ENCODE peak calls at places on chromosome 20, in four cellular contexts. E, P, W and B are unnamed samples.

GRCh38 chr20:38434310-38434741 is 802 bp downstream of the SNHG17 start:
- DNase-seq in E (peak; percentile 57), P (no peak), W (no peak), B (no peak)

GRCh38 chr20:20837574-20838021 is 125.2 kb upstream of the RALGAPA2 start:
- DNase-seq in E (peak; percentile 25), P (peak; percentile 60), W (no peak), B (peak; percentile 38)

GRCh38 chr20:34922654-34923381 is 32.8 kb downstream of the GSS start:
- DNase-seq in E (no peak), P (peak; percentile 73), W (peak; percentile 45), B (no peak)

GRCh38 chr20:9202440-9203080 is 133.7 kb downstream of the PLCB4 start:
- DNase-seq in E (no peak), P (no peak), W (no peak), B (no peak)

GRCh38 chr20:37816003-37816402 is 86.9 kb upstream of the VSTM2L start:
- DNase-seq in E (no peak), P (no peak), W (no peak), B (no peak)

GRCh38 chr20:33976959-33977358 is 16.8 kb upstream of the RALY start:
- DNase-seq in E (no peak), P (no peak), W (no peak), B (no peak)

GRCh38 chr20:22577515-22578220 is 6.7 kb downstream of the FOXA2 start:
- DNase-seq in E (no peak), P (peak; percentile 52), W (no peak), B (no peak)

GRCh38 chr20:44491635-44492395 is 16.1 kb downstream of the TTPAL start:
- DNase-seq in E (no peak), P (no peak), W (no peak), B (no peak)

GRCh38 chr20:62737971-62738881 is 29.6 kb downstream of the NTSR1 start:
- DNase-seq in E (no peak), P (no peak), W (no peak), B (no peak)

GRCh38 chr20:43916875-43917371 is 2.3 kb downstream of the TOX2 start:
- DNase-seq in E (no peak), P (no peak), W (no peak), B (no peak)

GRCh38 chr20:33689973-33690372 is 3.8 kb upstream of the E2F1 start:
- DNase-seq in E (peak; percentile 63), P (peak; percentile 50), W (no peak), B (no peak)

GRCh38 chr20:45212831-45213230 is 6.0 kb downstream of the SEMG1 start:
- DNase-seq in E (no peak), P (no peak), W (no peak), B (no peak)

GRCh38 chr20:33835773-33836172 is 24.6 kb downstream of the CHMP4B start:
- DNase-seq in E (no peak), P (no peak), W (no peak), B (no peak)

GRCh38 chr20:50304501-50304856 is 113.8 kb downstream of the CEBPB start:
- DNase-seq in E (no peak), P (no peak), W (no peak), B (no peak)

GRCh38 chr20:54497931-54498718 is 22.7 kb downstream of the DOK5 start:
- DNase-seq in E (no peak), P (no peak), W (no peak), B (no peak)

GRCh38 chr20:40868568-40869223 is 159.9 kb upstream of the TOP1 start:
- DNase-seq in E (no peak), P (no peak), W (no peak), B (no peak)

GRCh38 chr20:3800878-3801260 is 4.8 kb downstream of the CDC25B start:
- DNase-seq in E (no peak), P (no peak), W (no peak), B (no peak)

GRCh38 chr20:34946661-34947060 is 8.9 kb downstream of the GSS start:
- DNase-seq in E (no peak), P (peak; percentile 58), W (no peak), B (no peak)

GRCh38 chr20:24631173-24631505 is 161.7 kb downstream of the SYNDIG1 start:
- DNase-seq in E (no peak), P (no peak), W (no peak), B (no peak)

GRCh38 chr20:23039885-23040508 is 4.9 kb downstream of the SSTR4 start:
- DNase-seq in E (no peak), P (no peak), W (no peak), B (no peak)

GRCh38 chr20:35120012-35120701 is 27.0 kb downstream of the EDEM2 start:
- DNase-seq in E (peak; percentile 67), P (no peak), W (no peak), B (no peak)

GRCh38 chr20:16781496-16781895 is 33.3 kb downstream of the OTOR start:
- DNase-seq in E (no peak), P (no peak), W (no peak), B (no peak)

GRCh38 chr20:12966468-12967085 is 42.2 kb upstream of the SPTLC3 start:
- DNase-seq in E (no peak), P (peak; percentile 65), W (no peak), B (no peak)

GRCh38 chr20:53926428-53927028 is 143.9 kb downstream of the BCAS1 start:
- DNase-seq in E (no peak), P (peak; percentile 98), W (peak; percentile 98), B (no peak)

GRCh38 chr20:5797165-5797564 is 47.0 kb downstream of the SHLD1 start:
- DNase-seq in E (no peak), P (no peak), W (no peak), B (no peak)

GRCh38 chr20:5796369-5797040 is 46.3 kb downstream of the SHLD1 start:
- DNase-seq in E (no peak), P (peak; percentile 31), W (no peak), B (no peak)

GRCh38 chr20:5793916-5794315 is 43.7 kb downstream of the SHLD1 start:
- DNase-seq in E (no peak), P (no peak), W (no peak), B (no peak)

DNA sequence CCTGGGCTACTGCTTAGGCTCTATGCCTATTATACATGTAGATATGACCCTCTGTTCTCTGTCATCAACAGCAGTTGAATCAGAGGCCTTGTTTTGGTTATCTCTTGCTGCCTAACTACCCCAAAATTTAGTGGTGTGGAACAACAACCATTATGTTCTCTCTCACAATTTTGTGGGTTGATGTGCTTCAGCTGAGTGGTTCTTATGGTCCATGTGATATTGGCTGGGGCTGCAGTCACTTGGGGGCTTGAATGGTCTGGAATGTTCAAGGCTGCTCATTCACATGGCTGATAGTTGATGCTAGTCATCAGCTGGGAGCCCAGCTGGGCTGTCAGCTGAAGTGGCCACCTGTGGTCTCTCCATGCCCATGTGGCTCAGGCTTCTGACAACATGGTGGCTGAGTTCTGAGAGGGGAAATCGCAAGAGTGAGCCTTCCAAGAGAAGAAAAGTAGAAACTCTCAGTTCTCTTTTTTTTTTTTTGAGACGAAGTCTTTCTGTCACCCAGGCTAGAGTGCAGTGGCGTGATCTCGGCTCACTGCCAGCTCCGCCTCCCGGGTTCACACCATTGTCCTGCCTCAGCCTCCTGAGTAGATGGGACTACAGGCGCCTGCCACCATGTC is 47.8 kb downstream of the SHLD1 start:
- DNase-seq in E (no peak), P (no peak), W (no peak), B (no peak)
- TF ChIP-seq POLR2AphosphoS5 in E (no peak), P (no peak), W (no peak), B (no peak)

GRCh38 chr20:47620808-47621805 is 119.4 kb downstream of the NCOA3 start:
- DNase-seq in E (peak; percentile 42), P (peak; percentile 66), W (peak; percentile 35), B (peak; percentile 51)
- TF ChIP-seq TCF7L2 in E (no peak), P (no peak), W (no peak), B (no peak)

GRCh38 chr20:51457281-51457932 is 85.1 kb downstream of the NFATC2 start:
- DNase-seq in E (no peak), P (no peak), W (no peak), B (peak; percentile 24)

GRCh38 chr20:51460569-51461265 is 81.8 kb downstream of the NFATC2 start:
- DNase-seq in E (no peak), P (no peak), W (no peak), B (no peak)

GRCh38 chr20:51460163-51460562 is 82.4 kb downstream of the NFATC2 start:
- DNase-seq in E (no peak), P (no peak), W (no peak), B (no peak)

GRCh38 chr20:51456511-51457280 is 85.8 kb downstream of the NFATC2 start:
- DNase-seq in E (peak; percentile 52), P (peak; percentile 78), W (peak; percentile 89), B (peak; percentile 88)

DNA sequence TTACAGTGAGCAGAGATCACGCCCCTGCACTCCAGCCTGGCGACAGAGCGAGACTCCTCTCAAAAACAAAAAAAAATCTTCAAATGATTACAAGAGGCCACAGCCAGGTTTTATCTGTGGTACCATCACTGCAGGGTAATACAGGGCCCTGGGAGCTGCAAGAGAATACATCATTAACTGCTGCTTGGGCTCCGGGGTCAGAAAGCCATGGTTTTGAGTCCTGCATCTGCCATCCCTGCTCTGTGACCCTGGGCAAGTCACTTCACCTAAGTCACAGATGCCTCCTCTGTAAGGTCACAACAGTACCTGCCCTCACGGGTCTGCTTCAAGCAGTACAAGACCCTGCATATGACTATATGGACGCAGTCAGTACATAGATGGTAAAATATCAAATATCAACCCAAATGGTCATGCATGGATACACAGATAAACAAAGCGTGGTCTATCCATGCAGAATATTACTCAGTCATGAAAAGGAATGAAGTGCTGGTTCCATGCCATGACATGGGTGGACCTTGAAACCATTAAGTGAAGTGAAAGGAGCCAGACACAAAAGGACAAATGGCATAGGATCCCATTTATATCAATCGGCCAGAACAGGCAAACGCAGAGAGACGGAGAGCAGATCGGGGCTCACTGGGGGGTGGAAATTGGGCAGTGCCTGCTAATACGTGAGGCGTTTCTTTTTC is 83.6 kb downstream of the NFATC2 start:
- DNase-seq in E (no peak), P (no peak), W (no peak), B (no peak)
- TF ChIP-seq POLR2AphosphoS5 in E (no peak), P (no peak), W (no peak), B (no peak)

GRCh38 chr20:57579331-57579897 is 18.5 kb downstream of the PCK1 start:
- DNase-seq in E (no peak), P (no peak), W (no peak), B (no peak)

GRCh38 chr20:57576002-57576401 is 15.1 kb downstream of the PCK1 start:
- DNase-seq in E (no peak), P (no peak), W (no peak), B (no peak)

GRCh38 chr20:57578476-57579165 is 17.7 kb downstream of the PCK1 start:
- DNase-seq in E (no peak), P (no peak), W (no peak), B (no peak)

GRCh38 chr20:57576942-57577550 is 16.1 kb downstream of the PCK1 start:
- DNase-seq in E (no peak), P (no peak), W (no peak), B (no peak)

DNA sequence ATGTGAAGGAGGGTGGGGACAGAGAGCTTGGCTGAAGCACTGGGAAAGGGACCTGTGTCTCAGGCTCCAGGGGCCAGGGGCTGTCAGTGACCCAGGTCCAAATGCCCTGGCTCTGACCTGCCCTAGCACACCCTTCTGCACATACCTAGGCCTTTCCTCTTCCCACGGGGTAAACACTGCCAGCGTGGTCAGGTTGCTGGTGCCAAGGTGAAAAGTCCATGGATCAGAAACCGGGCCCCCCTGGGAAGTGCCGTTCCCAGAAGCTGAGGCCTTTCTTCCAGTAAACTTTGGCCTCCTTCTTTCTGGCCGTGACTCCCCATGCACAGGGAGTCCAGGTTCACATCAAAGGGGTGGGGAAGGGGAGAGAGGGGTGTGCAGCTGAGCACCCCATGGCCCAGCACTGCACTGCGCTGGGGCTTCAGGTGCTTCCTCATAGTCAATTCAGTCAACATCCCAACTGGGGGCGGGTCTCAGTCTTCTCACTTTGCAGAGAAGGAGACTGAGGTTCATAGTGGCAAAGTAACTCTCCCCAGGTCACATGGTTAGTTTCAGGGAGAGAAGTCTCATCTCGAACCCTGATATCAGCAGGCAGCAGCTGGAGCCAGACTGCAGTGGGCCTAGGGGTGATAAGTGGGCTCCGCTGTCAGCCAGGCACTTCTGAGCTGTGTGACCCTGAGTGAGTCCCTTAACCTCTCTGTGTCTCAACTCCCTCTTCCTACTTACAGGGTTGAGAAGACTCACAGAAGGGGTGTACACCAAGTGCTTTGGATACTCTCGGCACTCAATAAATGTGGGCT is 17.0 kb downstream of the PCK1 start:
- DNase-seq in E (peak; percentile 59), P (no peak), W (no peak), B (no peak)
- TF ChIP-seq TCF7L2 in E (no peak), P (no peak), W (no peak), B (no peak)